ENCODE peak calls at places on chromosomes 13 and 19, in eight cellular contexts. E, J, G, F, O, C, I and V are unnamed samples.

GRCh38 chr19:55913643-55914268 is 18.4 kb downstream of the NLRP13 start:
- DNase-seq in O (no peak), C (no peak), G (no peak), J (peak), F (no peak), I (no peak), E (no peak), V (no peak)

GRCh38 chr13:20360041-20360491 is 127.9 kb upstream of the GJB6 start:
- DNase-seq in F (no peak), E (no peak), J (no peak), I (no peak), G (peak), O (no peak), C (no peak), V (no peak)

GRCh38 chr13:44989941-44990340 is 603 bp downstream of the GPALPP1 start:
- DNase-seq in I (no peak), G (no peak), C (no peak), F (no peak), O (no peak), E (no peak), J (no peak), V (no peak)

GRCh38 chr13:114152831-114153371 is 20.5 kb upstream of the RASA3 start:
- DNase-seq in C (no peak), E (no peak), F (no peak), J (no peak), G (no peak), I (no peak), O (no peak), V (peak)

GRCh38 chr19:42290523-42291436 is 11.2 kb upstream of the PRR19 start:
- DNase-seq in I (no peak), J (no peak), C (no peak), O (peak), F (peak), G (no peak), E (no peak), V (no peak)

GRCh38 chr19:15769586-15769985 is 17.9 kb upstream of the OR10H5 start:
- DNase-seq in F (no peak), I (no peak), G (no peak), J (no peak), O (no peak), E (no peak), C (no peak), V (no peak)

GRCh38 chr13:27133889-27134288 is 37.7 kb downstream of the USP12 start:
- DNase-seq in F (no peak), G (no peak), J (no peak), O (no peak), I (no peak), C (no peak), E (no peak), V (no peak)

GRCh38 chr19:18348171-18348570 is 7.8 kb downstream of the PGPEP1 start:
- DNase-seq in J (no peak), E (no peak), O (no peak), G (no peak), I (no peak), C (no peak), F (no peak), V (no peak)

GRCh38 chr13:114108141-114108761 is 24.2 kb downstream of the RASA3 start:
- DNase-seq in O (no peak), I (no peak), E (peak), C (no peak), G (no peak), J (no peak), F (no peak), V (peak)

GRCh38 chr19:5949792-5950305 is 28.1 kb downstream of the RANBP3 start:
- DNase-seq in E (no peak), O (no peak), G (no peak), J (no peak), F (peak), C (no peak), I (no peak), V (no peak)

GRCh38 chr13:99386911-99387788 is 80.0 kb upstream of the GPR183 start:
- DNase-seq in E (peak), J (peak), G (no peak), F (peak), O (peak), C (no peak), I (peak), V (peak)

GRCh38 chr19:39197808-39198207 is 1.0 kb downstream of the NCCRP1 start:
- DNase-seq in C (no peak), F (no peak), J (no peak), O (no peak), G (no peak), E (no peak), I (no peak), V (no peak)

GRCh38 chr13:77136902-77137420 is 110.0 kb upstream of the FBXL3 start:
- DNase-seq in I (no peak), J (no peak), E (no peak), C (no peak), O (no peak), G (no peak), F (no peak), V (no peak)

GRCh38 chr13:19605161-19605955 is 28.1 kb upstream of the MPHOSPH8 start:
- DNase-seq in F (no peak), E (no peak), O (no peak), J (no peak), G (no peak), I (no peak), C (no peak), V (peak)

GRCh38 chr19:22532388-22533310 is 101.5 kb upstream of the ZNF492 start:
- DNase-seq in O (no peak), G (peak), I (no peak), F (no peak), E (peak), J (no peak), C (peak), V (no peak)

GRCh38 chr13:43285891-43286602 is 262.7 kb downstream of the DNAJC15 start:
- DNase-seq in O (no peak), E (no peak), J (no peak), G (no peak), I (no peak), F (no peak), C (no peak), V (no peak)

GRCh38 chr13:98970293-98970692 is 7.6 kb downstream of the DOCK9 start:
- DNase-seq in E (no peak), C (no peak), I (no peak), O (no peak), F (no peak), J (no peak), G (no peak), V (no peak)

GRCh38 chr19:9986787-9987281 is 23.5 kb downstream of the COL5A3 start:
- DNase-seq in E (no peak), J (no peak), O (no peak), F (no peak), C (peak), G (peak), I (no peak), V (peak)